ENCODE peak calls at places on chromosomes 16 and 17, in five cellular contexts. X, U, S, W and Y are unnamed samples.

GRCh38 chr16:72997141-72997542 is 50.8 kb downstream of the ZFHX3 start:
- DNase-seq in S (no peak), X (no peak), W (no peak), U (no peak), Y (peak)

GRCh38 chr17:72182256-72182890 is 61.6 kb downstream of the SOX9 start:
- DNase-seq in U (no peak), W (no peak), S (no peak), X (no peak), Y (no peak)

GRCh38 chr16:11497851-11498289 is 88.8 kb downstream of the LITAF start:
- DNase-seq in W (no peak), S (no peak), X (no peak), U (peak), Y (no peak)

GRCh38 chr17:29084476-29085148 is 41.7 kb downstream of the PIPOX start:
- DNase-seq in U (no peak), X (no peak), W (peak), S (no peak), Y (no peak)

GRCh38 chr17:1878419-1879121 is 48.8 kb downstream of the RPA1 start:
- DNase-seq in U (no peak), S (no peak), X (no peak), W (no peak), Y (no peak)

GRCh38 chr16:80806957-80807356 is 2.6 kb upstream of the CDYL2 start:
- DNase-seq in S (no peak), U (no peak), X (no peak), W (no peak), Y (no peak)

GRCh38 chr16:77944631-77945030 is 77.7 kb upstream of the CLEC3A start:
- DNase-seq in S (no peak), X (no peak), U (no peak), W (no peak), Y (no peak)

GRCh38 chr16:11020792-11021440 is 76.6 kb downstream of the CLEC16A start:
- DNase-seq in W (peak), U (no peak), X (no peak), S (no peak), Y (no peak)

GRCh38 chr16:64345142-64345541 is 776.7 kb downstream of the CDH11 start:
- DNase-seq in W (no peak), U (no peak), X (no peak), S (no peak), Y (no peak)

GRCh38 chr16:64339052-64339770 is 782.7 kb downstream of the CDH11 start:
- DNase-seq in W (no peak), X (no peak), U (no peak), S (no peak), Y (no peak)

GRCh38 chr16:64346080-64346479 is 775.8 kb downstream of the CDH11 start:
- DNase-seq in W (no peak), U (no peak), X (no peak), S (no peak), Y (no peak)

DNA sequence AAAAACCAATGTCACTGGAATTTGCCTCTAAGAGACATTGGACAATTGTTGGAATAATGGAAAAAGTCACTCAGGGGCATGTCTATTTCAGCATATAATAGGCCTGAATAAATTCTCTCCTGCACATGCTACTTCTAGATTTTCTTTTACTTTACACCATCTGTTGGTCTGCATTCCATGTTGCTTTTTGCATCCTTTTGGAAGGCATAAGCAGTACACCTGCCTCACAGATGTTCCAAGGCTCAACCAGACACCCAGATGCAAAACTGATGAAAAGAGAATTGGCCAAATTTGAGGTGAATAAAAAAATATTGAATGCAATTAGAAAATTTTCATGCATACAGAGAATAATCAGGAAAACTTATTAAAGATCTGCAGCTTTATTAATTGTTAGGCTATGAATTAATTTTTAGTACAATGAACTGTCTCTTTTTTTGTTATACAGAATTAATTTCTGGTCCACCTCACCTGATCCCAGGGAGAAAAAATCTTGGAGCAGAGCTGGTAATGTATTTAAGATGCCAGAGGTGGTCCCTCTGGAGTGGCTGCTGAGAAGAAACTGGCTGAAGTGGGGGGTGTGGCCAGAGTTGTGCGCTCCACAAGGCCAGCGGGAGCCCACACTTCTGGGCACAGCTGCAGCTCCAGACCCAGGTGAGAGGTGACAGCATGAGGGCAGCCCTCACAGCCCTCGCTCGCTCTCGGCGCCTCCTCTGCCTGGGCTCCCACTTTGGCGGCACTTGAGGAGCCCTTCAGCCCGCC is 778.6 kb downstream of the CDH11 start:
- DNase-seq in S (no peak), X (no peak), W (no peak), U (no peak), Y (no peak)
- TF ChIP-seq JUND in S (no peak), X (no peak), W (no peak), U (no peak), Y (no peak)

DNA sequence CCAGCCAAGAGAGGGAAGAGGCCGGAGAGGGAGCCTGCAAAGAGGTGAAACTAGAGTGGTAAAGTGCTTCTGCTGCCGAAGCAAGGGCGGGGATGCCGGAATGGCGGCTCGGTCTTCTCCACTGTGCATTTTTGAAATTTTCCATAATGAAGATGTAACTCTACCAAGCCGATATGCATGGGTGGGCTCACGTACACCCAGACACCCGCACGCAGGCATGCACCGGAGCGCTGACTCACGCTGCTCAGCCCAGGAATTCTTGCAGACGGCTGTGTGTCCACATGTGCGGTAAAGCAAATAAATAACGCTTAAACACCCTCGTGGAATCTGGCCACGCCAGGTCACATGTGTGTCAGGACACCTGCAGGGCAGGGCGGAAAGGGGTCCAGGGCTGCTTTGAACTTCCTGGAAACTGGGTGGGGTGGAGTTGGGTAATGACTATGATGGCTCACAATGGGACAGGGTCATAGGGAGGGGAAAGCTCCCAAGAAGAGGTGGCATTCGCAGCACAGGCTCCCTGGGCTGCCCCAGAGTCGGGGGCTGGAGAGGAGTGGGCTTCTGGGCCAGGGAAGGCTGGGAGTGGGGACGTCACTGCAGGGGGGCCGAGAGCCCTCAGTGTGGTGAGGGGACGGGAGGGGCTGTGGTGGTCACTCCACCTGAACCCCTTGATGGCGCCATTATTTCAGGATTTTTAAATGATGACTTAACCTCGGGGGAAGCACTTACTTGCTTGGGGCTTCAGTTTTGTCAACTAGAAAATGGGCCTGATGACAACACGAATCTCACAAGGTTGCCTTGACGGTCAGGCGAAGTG is 265.5 kb downstream of the PARN start:
- DNase-seq in U (peak), W (no peak), S (peak), X (no peak), Y (no peak)
- TF ChIP-seq JUND in U (no peak), W (no peak), S (no peak), X (no peak), Y (no peak)

GRCh38 chr17:31509095-31509804 is 117.8 kb downstream of the RAB11FIP4 start:
- DNase-seq in U (no peak), X (no peak), W (no peak), S (no peak), Y (no peak)
- TF ChIP-seq JUND in U (no peak), X (no peak), W (no peak), S (no peak), Y (no peak)

DNA sequence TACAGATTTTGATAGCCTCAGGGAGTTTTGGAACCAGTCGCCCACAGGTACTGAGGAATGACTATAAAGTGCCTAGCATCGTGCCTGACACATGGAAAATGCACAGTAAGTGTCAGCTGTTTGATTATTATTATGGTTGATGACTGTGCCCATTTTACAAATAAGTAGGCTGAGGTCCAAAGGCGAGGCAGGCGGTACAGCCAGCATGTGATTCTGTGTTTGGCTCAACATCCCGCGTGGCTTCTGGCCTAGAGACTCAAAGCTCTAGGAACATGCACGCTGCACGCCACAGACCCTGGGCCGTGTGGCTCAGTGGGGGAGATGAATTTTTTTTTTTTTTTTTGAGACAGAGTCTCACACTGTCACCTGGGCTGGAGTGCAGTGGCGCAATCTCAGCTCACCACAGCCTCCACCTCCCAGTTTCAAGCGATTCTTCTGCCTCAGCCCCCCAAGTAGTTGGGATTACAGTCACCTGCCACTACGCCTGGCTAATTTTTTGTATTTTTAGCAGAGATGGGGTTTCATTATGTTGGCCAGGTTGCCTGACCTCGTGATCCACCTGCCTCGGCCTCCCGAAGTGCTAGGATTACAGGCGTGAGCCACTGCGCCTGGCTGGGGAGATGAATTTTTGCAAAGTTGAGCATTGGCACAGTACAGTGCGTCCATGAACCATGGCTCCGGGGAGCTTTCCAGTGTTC is 57.7 kb downstream of the NKD1 start:
- DNase-seq in X (no peak), S (no peak), W (no peak), U (no peak), Y (no peak)
- TF ChIP-seq JUND in X (no peak), S (no peak), W (no peak), U (no peak), Y (no peak)

GRCh38 chr17:6815775-6816174 is 15.8 kb downstream of the TEKT1 start:
- DNase-seq in S (no peak), X (no peak), W (no peak), U (no peak), Y (no peak)

GRCh38 chr17:6823011-6823442 is 8.5 kb downstream of the TEKT1 start:
- DNase-seq in S (no peak), X (no peak), W (no peak), U (no peak), Y (no peak)

DNA sequence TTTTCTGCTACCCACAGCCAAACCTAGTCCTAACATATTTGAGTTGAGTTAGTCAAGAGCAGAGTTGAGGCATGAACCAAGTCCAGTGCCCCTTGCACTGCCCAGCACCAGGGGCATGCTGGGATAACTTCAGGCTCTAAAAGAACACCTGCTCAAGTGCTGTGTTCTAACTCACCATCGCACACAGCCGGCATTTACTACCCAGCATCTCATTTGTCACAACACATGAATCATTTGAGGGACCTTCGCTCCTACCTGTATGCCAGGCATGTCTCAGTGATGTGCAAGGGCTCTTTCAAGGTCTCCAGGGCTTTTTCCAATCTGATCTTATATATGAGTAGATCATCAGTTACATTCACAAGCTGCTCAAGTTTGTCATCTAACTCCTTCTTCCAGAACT is 12.6 kb downstream of the TEKT1 start:
- DNase-seq in U (no peak), W (no peak), X (no peak), S (no peak), Y (no peak)
- TF ChIP-seq JUND in U (no peak), W (no peak), X (no peak), S (no peak), Y (no peak)